ENCODE peak calls at places on chromosomes 5 and 9, in nine cellular contexts. L is PC-3, J is HCT116, K is fibroblast of lung, O is GM23248, F is astrocyte, T is endothelial cell of umbilical vein, A is neural progenitor cell, R is HepG2. Z is an unnamed sample.

GRCh38 chr9:109315889-109316640 is 4.8 kb downstream of the EPB41L4B start:
- DNase-seq in F (peak), A (peak), L (peak), R (peak), T (no peak), J (peak), O (peak), K (peak), Z (peak)

GRCh38 chr9:16003785-16004184 is 450.9 kb downstream of the CCDC171 start:
- DNase-seq in J (no peak), L (no peak), R (no peak), A (peak), O (no peak), T (no peak), K (no peak), F (no peak), Z (no peak)

GRCh38 chr9:136707849-136708517 is 4.4 kb upstream of the DIPK1B start:
- DNase-seq in J (no peak), L (no peak), O (no peak), A (no peak), T (no peak), R (no peak), F (no peak), K (no peak), Z (no peak)

GRCh38 chr9:136765041-136765440 is 723 bp upstream of the LCN15 start:
- DNase-seq in A (no peak), O (no peak), L (no peak), T (no peak), R (peak), K (no peak), F (no peak), J (no peak), Z (no peak)

GRCh38 chr9:120696551-120697230 is 17.6 kb downstream of the MEGF9 start:
- DNase-seq in R (no peak), T (peak), L (peak), K (no peak), J (no peak), A (no peak), F (no peak), O (no peak), Z (no peak)

GRCh38 chr5:178532666-178533065 is 57.5 kb downstream of the COL23A1 start:
- DNase-seq in F (no peak), R (no peak), O (no peak), L (no peak), T (no peak), K (no peak), A (no peak), J (no peak), Z (no peak)

GRCh38 chr5:35087971-35088370 is 40.2 kb upstream of the AGXT2 start:
- DNase-seq in O (peak), R (no peak), J (no peak), A (no peak), K (peak), L (peak), T (no peak), F (peak), Z (no peak)

GRCh38 chr5:39977231-39977630 is 552.5 kb upstream of the DAB2 start:
- DNase-seq in K (no peak), J (no peak), O (peak), F (no peak), L (no peak), A (no peak), R (no peak), T (no peak), Z (no peak)

GRCh38 chr5:176716320-176716719 is 69.0 kb downstream of the TSPAN17 start:
- DNase-seq in O (peak), F (peak), K (peak), L (peak), J (peak), R (no peak), A (no peak), T (no peak), Z (peak)

GRCh38 chr5:176771102-176771845 is 39.1 kb upstream of the UNC5A start:
- DNase-seq in L (no peak), R (no peak), K (no peak), F (no peak), J (no peak), A (no peak), T (no peak), O (no peak), Z (no peak)

GRCh38 chr5:95822038-95822407 is 503 bp downstream of the GLRX start:
- DNase-seq in F (peak), R (no peak), J (no peak), O (peak), A (peak), L (peak), K (peak), T (peak), Z (no peak)

GRCh38 chr5:139177809-139178581 is 20.2 kb downstream of the SIL1 start:
- DNase-seq in F (no peak), O (peak), J (no peak), A (no peak), R (no peak), L (no peak), T (no peak), K (peak), Z (no peak)

GRCh38 chr9:133683494-133684460 is 47.6 kb downstream of the DBH start:
- DNase-seq in F (no peak), L (no peak), J (no peak), K (no peak), O (peak), R (no peak), T (no peak), A (no peak), Z (no peak)

GRCh38 chr5:66143473-66144073 is 527 bp upstream of the SREK1 start:
- DNase-seq in F (no peak), J (no peak), R (peak), K (no peak), L (no peak), T (no peak), A (no peak), O (no peak), Z (no peak)

GRCh38 chr9:87725356-87725899 is 491 bp upstream of the CTSL start:
- DNase-seq in K (no peak), A (peak), O (peak), F (peak), J (no peak), L (no peak), R (no peak), T (no peak), Z (no peak)

GRCh38 chr9:7394007-7394774 is 405.4 kb downstream of the DMAC1 start:
- DNase-seq in L (no peak), K (no peak), A (peak), J (no peak), F (no peak), T (no peak), O (no peak), R (peak), Z (no peak)

GRCh38 chr5:10229306-10230048 is 20.2 kb downstream of the ATPSCKMT start:
- DNase-seq in F (peak), L (peak), O (peak), K (peak), J (no peak), A (no peak), T (no peak), R (no peak), Z (no peak)

GRCh38 chr5:93581738-93582414 is 857 bp upstream of the NR2F1-AS1 start:
- DNase-seq in O (peak), K (peak), T (peak), J (peak), F (peak), A (peak), L (peak), R (peak), Z (no peak)

GRCh38 chr9:93648181-93648580 is 71.8 kb downstream of the PHF2 start:
- DNase-seq in J (no peak), L (no peak), K (no peak), T (no peak), A (no peak), O (no peak), R (no peak), F (no peak), Z (no peak)

GRCh38 chr9:137381501-137382443 is 41.2 kb downstream of the EXD3 start:
- DNase-seq in R (no peak), K (no peak), O (no peak), A (no peak), L (no peak), F (no peak), T (no peak), J (no peak), Z (no peak)

DNA sequence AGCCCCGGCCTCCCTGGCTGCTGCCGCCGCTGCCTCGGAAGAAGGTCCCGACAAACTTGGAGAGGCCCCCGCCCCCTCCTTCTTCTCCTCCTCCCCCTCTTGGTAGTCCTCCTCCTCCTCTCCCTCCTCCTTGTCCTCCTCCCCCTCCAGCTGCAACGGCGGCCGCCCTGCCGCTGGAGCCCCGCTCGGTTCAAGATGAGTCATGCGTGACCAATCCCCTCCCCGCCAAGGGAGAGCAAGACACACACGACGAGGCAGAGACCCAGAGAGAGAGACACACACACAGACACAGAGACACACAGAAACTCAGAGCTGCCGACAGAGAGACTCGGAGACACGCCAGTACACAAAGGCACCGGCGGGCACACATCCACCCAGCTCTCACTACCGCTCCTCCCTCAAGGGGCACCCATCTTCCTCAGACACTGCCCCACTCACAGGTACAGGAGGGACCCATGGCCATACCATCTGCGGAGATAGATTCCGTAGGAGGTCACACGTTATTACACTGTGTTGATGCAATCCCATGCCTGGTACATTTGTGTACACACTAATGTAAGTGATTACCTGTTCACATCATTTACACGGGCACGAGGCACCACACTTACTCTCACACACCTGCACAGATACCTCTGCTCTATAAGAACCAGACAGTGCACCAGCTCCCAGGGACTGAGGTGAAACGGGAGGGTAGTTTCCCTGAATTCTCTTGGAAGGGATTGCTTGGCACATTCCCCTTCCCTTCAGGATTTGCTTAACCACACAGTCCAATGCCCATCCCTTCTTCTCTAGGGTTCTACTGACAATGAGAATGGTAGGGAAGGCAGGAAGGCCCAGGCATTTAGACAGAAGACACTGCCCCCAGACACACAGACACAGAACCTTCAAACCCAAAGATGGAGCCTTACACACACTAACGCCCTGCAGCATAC is at the start of gene LHX6:
- DNase-seq in L (peak), K (peak), J (no peak), R (no peak), A (peak), F (peak), T (peak), O (peak), Z (peak)
- TF ChIP-seq EZH2 in L (no peak), K (peak), J (no peak), R (no peak), A (peak), F (peak), T (peak), O (no peak), Z (peak)

GRCh38 chr9:124019771-124020519 is 8.4 kb downstream of the LHX2 start:
- DNase-seq in R (no peak), A (peak), J (no peak), O (no peak), F (no peak), L (no peak), T (no peak), K (no peak), Z (no peak)

GRCh38 chr9:124021385-124021769 is 9.8 kb downstream of the LHX2 start:
- DNase-seq in T (no peak), J (no peak), A (no peak), O (no peak), L (no peak), F (no peak), K (no peak), R (no peak), Z (no peak)

GRCh38 chr9:124024107-124024506 is 12.5 kb downstream of the LHX2 start:
- DNase-seq in J (no peak), T (no peak), R (no peak), K (no peak), F (no peak), O (no peak), A (no peak), L (no peak), Z (no peak)

GRCh38 chr9:124020520-124021384 is 9.2 kb downstream of the LHX2 start:
- DNase-seq in A (peak), J (no peak), R (no peak), T (no peak), K (no peak), L (no peak), F (no peak), O (no peak), Z (no peak)

DNA sequence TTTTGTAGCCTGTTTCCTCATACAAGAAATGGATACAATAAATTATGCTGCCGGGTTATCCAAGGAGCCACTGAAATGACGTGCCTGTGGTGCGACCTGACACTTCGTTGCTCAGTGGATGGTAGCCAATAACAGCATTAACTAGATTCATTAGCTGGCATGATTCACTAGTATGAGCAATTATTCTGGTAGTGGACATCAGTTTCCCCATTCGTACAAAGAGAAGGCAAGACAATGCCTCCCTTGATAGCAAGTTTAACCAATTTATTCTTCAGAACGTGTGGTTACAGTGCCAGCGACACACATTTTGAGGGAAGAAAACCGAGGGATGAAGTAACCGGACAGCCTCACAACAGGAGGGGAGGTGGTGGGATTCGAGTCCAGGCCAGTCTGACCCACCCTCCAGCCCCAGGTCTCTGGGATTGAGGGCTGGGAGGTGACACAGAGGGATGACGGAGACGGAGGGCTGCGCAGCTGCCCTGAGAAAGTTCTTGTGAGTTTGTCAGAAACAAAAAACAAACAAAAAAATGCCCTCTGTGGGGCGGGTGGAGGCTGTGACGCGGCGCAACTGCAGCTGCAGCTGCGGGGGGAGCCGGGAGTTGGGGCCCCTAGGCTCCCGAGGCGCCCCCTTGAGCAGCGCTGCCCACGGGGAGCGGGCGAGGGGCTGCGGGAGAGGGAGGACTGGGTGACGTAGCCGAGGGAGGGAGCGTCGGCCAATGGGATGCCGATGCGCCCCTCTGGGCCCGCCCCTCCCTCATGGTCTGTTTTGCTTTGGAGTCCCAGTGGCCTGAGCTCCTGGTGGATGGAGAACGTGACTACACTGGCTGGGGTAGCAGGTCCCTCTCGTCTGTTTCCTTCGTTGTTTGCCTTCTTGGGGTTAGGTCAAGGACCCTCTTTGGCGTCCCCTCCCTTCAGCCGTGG is 10.9 kb downstream of the LHX2 start:
- DNase-seq in K (no peak), O (no peak), L (no peak), A (peak), J (no peak), T (no peak), R (peak), F (peak), Z (no peak)
- H3K27ac ChIP-seq in K (no peak), O (no peak), L (no peak), A (no peak), J (no peak), T (no peak), R (no peak), F (peak), Z (no peak)

DNA sequence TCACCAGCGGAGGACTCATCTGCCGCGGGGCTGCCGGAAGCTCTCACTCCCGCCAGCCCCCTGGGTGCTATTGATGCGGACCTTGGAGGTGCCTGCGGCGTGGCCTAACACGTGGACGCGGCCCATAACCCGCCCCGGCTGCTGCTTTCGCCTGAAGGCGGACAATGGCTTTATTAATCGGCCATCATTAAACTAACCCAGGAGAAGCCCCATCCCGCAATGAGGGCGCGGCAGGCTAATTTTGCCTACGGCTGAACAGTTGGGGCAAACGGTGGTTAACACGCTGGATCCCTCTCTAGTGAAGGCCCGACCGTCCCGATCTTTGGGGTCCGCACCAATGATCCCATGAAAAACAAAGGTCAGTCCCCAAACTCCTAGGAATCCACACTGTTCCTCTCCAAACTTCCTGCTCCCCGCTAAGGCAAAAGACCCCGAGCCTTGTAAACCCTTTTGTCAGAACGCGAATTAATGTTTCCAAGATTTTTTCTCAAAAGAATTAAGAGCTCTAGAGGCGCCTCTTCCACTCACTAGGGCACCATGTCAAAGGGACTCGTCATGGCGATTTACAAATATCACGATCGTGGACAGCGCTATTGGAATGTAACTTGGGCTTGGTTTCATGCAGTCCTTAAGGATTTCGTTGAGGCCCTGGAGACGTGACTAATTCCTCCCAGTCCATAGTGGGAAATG is 193.2 kb downstream of the MEF2C start:
- DNase-seq in R (no peak), T (no peak), A (peak), K (no peak), J (no peak), O (peak), F (peak), L (no peak), Z (no peak)
- TF ChIP-seq EZH2 in R (no peak), T (peak), A (peak), K (peak), J (no peak), O (peak), F (peak), L (no peak), Z (peak)

GRCh38 chr5:159059722-159060121 is 40.0 kb downstream of the EBF1 start:
- DNase-seq in A (no peak), O (no peak), J (no peak), L (no peak), R (no peak), F (no peak), T (no peak), K (no peak), Z (no peak)
- H3K27ac ChIP-seq in A (no peak), O (peak), J (no peak), L (no peak), R (no peak), F (peak), T (no peak), K (no peak), Z (no peak)

DNA sequence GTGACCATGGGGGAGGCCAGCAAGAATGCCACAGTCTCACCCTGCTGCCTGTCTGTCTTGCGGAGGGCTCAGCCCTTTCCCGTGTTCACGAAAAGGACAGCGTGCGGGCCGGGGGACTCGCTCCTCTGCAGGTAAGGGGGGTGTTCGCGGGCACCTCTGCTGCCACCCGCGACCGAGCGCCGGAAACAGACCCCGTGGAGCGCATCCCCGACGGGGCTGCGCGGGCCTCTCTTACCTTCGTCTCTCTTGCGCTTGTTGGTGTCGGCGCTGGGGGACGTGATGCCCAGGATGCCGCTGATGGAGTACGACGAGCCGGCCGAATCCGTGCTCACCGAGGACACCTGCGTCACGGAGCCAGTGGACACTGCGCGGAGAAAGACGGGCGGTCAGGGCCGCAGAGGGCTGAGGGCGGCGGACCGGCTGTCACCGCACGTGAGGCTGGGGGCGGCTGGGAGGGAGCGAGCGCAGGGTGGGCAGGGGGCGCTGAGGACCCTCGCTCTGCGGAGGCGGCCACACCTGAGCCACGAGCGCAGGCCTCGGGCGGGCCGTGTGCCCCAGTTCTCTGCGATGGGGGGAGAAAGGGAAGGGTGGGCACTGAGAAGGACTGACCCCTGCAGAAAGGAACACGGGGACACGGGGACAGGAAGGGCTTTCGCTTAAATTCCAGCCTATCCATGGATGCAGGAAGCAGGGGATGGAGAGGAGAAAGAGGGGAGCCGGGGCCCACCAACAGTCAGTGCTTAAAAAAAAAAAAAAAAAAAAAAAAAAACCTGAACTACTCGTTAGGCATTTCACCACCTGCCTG is 31.5 kb downstream of the PAX5 start:
- DNase-seq in R (no peak), K (no peak), O (no peak), A (peak), T (no peak), J (no peak), F (no peak), L (no peak), Z (no peak)
- TF ChIP-seq EZH2 in R (no peak), K (peak), O (peak), A (peak), T (peak), J (no peak), F (peak), L (no peak), Z (no peak)

GRCh38 chr5:15515229-15515628 is 15.2 kb downstream of the FBXL7 start:
- DNase-seq in K (no peak), R (no peak), J (no peak), L (no peak), T (no peak), A (no peak), F (no peak), O (no peak), Z (no peak)

GRCh38 chr5:15516486-15516885 is 16.5 kb downstream of the FBXL7 start:
- DNase-seq in A (no peak), J (no peak), R (no peak), F (no peak), T (no peak), O (no peak), K (no peak), L (no peak), Z (no peak)

GRCh38 chr5:15510816-15511215 is 10.8 kb downstream of the FBXL7 start:
- DNase-seq in R (no peak), O (peak), T (peak), L (peak), A (no peak), F (no peak), K (no peak), J (no peak), Z (no peak)

GRCh38 chr5:15510092-15510491 is 10.1 kb downstream of the FBXL7 start:
- DNase-seq in L (no peak), K (no peak), J (no peak), F (peak), R (no peak), O (peak), T (no peak), A (no peak), Z (no peak)

DNA sequence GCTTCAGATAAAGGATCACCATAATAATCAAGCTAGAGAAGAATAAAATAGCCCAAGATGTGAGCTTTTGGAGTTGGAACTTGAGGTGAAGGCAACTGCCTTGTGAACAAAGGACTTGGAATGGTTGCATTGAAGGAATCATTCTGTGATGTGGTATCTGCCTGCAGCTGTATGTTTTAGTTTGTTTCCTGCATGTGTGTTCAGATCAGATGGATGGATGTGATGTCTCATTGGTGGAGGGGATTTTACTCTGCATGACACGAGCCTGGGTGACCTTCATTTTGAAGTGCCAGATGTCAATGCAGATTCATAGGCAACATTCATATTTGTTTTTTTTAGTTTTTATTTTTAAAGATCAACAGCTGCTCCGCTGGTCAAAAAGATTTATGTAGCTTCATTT is 13.4 kb downstream of the FBXL7 start:
- DNase-seq in O (no peak), R (no peak), K (no peak), F (no peak), T (no peak), L (no peak), A (no peak), J (no peak), Z (no peak)
- H3K27ac ChIP-seq in O (no peak), R (no peak), K (no peak), F (no peak), T (no peak), L (no peak), A (no peak), J (no peak), Z (no peak)

Z was measured in keratinocyte.